ENCODE peak calls at places on chromosomes 4 and X, in seven cellular contexts. One of them, this sample, is unnamed.

GRCh38 chrX:120087289-120088017 is 10.0 kb upstream of the RHOXF2B start:
- ATAC-seq in CD8-positive, alpha-beta T cell: no peak
- ATAC-seq in activated CD8-positive, alpha-beta T cell treated with anti-CD3 and anti-CD28 coated beads for 36 hours: no peak
- ATAC-seq in PC-3: no peak
- ATAC-seq in activated CD8-positive, alpha-beta memory T cell treated with anti-CD3 and anti-CD28 coated beads, Interleukin-2, amount 10 ng/mL, durations not matched to agents 7 days and 5 days: no peak
- ATAC-seq in naive thymus-derived CD4-positive, alpha-beta T cell: no peak
- ATAC-seq in effector memory CD8-positive, alpha-beta T cell: no peak
- ATAC-seq in this sample: no peak

GRCh38 chr4:73692284-73692683 is 48.1 kb upstream of the CXCL8 start:
- ATAC-seq in CD8-positive, alpha-beta T cell: no peak
- ATAC-seq in activated CD8-positive, alpha-beta T cell treated with anti-CD3 and anti-CD28 coated beads for 36 hours: no peak
- ATAC-seq in PC-3: peak
- ATAC-seq in activated CD8-positive, alpha-beta memory T cell treated with anti-CD3 and anti-CD28 coated beads, Interleukin-2, amount 10 ng/mL, durations not matched to agents 7 days and 5 days: no peak
- ATAC-seq in naive thymus-derived CD4-positive, alpha-beta T cell: no peak
- ATAC-seq in effector memory CD8-positive, alpha-beta T cell: no peak
- ATAC-seq in this sample: no peak

GRCh38 chrX:96820935-96821334 is 62.8 kb upstream of the RPA4 start:
- ATAC-seq in CD8-positive, alpha-beta T cell: no peak
- ATAC-seq in activated CD8-positive, alpha-beta T cell treated with anti-CD3 and anti-CD28 coated beads for 36 hours: no peak
- ATAC-seq in PC-3: no peak
- ATAC-seq in activated CD8-positive, alpha-beta memory T cell treated with anti-CD3 and anti-CD28 coated beads, Interleukin-2, amount 10 ng/mL, durations not matched to agents 7 days and 5 days: no peak
- ATAC-seq in naive thymus-derived CD4-positive, alpha-beta T cell: no peak
- ATAC-seq in effector memory CD8-positive, alpha-beta T cell: no peak
- ATAC-seq in this sample: no peak

GRCh38 chr4:133555671-133556070 is 406.6 kb downstream of the PCDH10 start:
- ATAC-seq in CD8-positive, alpha-beta T cell: no peak
- ATAC-seq in activated CD8-positive, alpha-beta T cell treated with anti-CD3 and anti-CD28 coated beads for 36 hours: no peak
- ATAC-seq in PC-3: no peak
- ATAC-seq in activated CD8-positive, alpha-beta memory T cell treated with anti-CD3 and anti-CD28 coated beads, Interleukin-2, amount 10 ng/mL, durations not matched to agents 7 days and 5 days: no peak
- ATAC-seq in naive thymus-derived CD4-positive, alpha-beta T cell: no peak
- ATAC-seq in effector memory CD8-positive, alpha-beta T cell: no peak
- ATAC-seq in this sample: no peak

GRCh38 chr4:40506066-40506465 is 123.6 kb downstream of the RBM47 start:
- ATAC-seq in CD8-positive, alpha-beta T cell: no peak
- ATAC-seq in activated CD8-positive, alpha-beta T cell treated with anti-CD3 and anti-CD28 coated beads for 36 hours: no peak
- ATAC-seq in PC-3: no peak
- ATAC-seq in activated CD8-positive, alpha-beta memory T cell treated with anti-CD3 and anti-CD28 coated beads, Interleukin-2, amount 10 ng/mL, durations not matched to agents 7 days and 5 days: no peak
- ATAC-seq in naive thymus-derived CD4-positive, alpha-beta T cell: no peak
- ATAC-seq in effector memory CD8-positive, alpha-beta T cell: no peak
- ATAC-seq in this sample: no peak

GRCh38 chr4:40227284-40227683 is 30.5 kb downstream of the RHOH start:
- ATAC-seq in CD8-positive, alpha-beta T cell: no peak
- ATAC-seq in activated CD8-positive, alpha-beta T cell treated with anti-CD3 and anti-CD28 coated beads for 36 hours: peak
- ATAC-seq in PC-3: no peak
- ATAC-seq in activated CD8-positive, alpha-beta memory T cell treated with anti-CD3 and anti-CD28 coated beads, Interleukin-2, amount 10 ng/mL, durations not matched to agents 7 days and 5 days: peak
- ATAC-seq in naive thymus-derived CD4-positive, alpha-beta T cell: no peak
- ATAC-seq in effector memory CD8-positive, alpha-beta T cell: no peak
- ATAC-seq in this sample: peak

GRCh38 chr4:138798404-138798803 is 217.2 kb upstream of the NOCT start:
- ATAC-seq in CD8-positive, alpha-beta T cell: no peak
- ATAC-seq in activated CD8-positive, alpha-beta T cell treated with anti-CD3 and anti-CD28 coated beads for 36 hours: no peak
- ATAC-seq in PC-3: no peak
- ATAC-seq in activated CD8-positive, alpha-beta memory T cell treated with anti-CD3 and anti-CD28 coated beads, Interleukin-2, amount 10 ng/mL, durations not matched to agents 7 days and 5 days: no peak
- ATAC-seq in naive thymus-derived CD4-positive, alpha-beta T cell: no peak
- ATAC-seq in effector memory CD8-positive, alpha-beta T cell: no peak
- ATAC-seq in this sample: no peak

GRCh38 chr4:56680266-56680665 is 830 bp downstream of the HOPX start:
- ATAC-seq in CD8-positive, alpha-beta T cell: no peak
- ATAC-seq in activated CD8-positive, alpha-beta T cell treated with anti-CD3 and anti-CD28 coated beads for 36 hours: no peak
- ATAC-seq in PC-3: no peak
- ATAC-seq in activated CD8-positive, alpha-beta memory T cell treated with anti-CD3 and anti-CD28 coated beads, Interleukin-2, amount 10 ng/mL, durations not matched to agents 7 days and 5 days: no peak
- ATAC-seq in naive thymus-derived CD4-positive, alpha-beta T cell: no peak
- ATAC-seq in effector memory CD8-positive, alpha-beta T cell: no peak
- ATAC-seq in this sample: no peak

GRCh38 chrX:40145001-40145631 is 47.4 kb upstream of the BCOR start:
- ATAC-seq in CD8-positive, alpha-beta T cell: no peak
- ATAC-seq in activated CD8-positive, alpha-beta T cell treated with anti-CD3 and anti-CD28 coated beads for 36 hours: no peak
- ATAC-seq in PC-3: peak
- ATAC-seq in activated CD8-positive, alpha-beta memory T cell treated with anti-CD3 and anti-CD28 coated beads, Interleukin-2, amount 10 ng/mL, durations not matched to agents 7 days and 5 days: no peak
- ATAC-seq in naive thymus-derived CD4-positive, alpha-beta T cell: no peak
- ATAC-seq in effector memory CD8-positive, alpha-beta T cell: no peak
- ATAC-seq in this sample: no peak

GRCh38 chr4:119244344-119244743 is 31.8 kb downstream of the USP53 start:
- ATAC-seq in CD8-positive, alpha-beta T cell: no peak
- ATAC-seq in activated CD8-positive, alpha-beta T cell treated with anti-CD3 and anti-CD28 coated beads for 36 hours: no peak
- ATAC-seq in PC-3: no peak
- ATAC-seq in activated CD8-positive, alpha-beta memory T cell treated with anti-CD3 and anti-CD28 coated beads, Interleukin-2, amount 10 ng/mL, durations not matched to agents 7 days and 5 days: no peak
- ATAC-seq in naive thymus-derived CD4-positive, alpha-beta T cell: no peak
- ATAC-seq in effector memory CD8-positive, alpha-beta T cell: no peak
- ATAC-seq in this sample: no peak

GRCh38 chrX:14697453-14697852 is 168.1 kb downstream of the GLRA2 start:
- ATAC-seq in CD8-positive, alpha-beta T cell: no peak
- ATAC-seq in activated CD8-positive, alpha-beta T cell treated with anti-CD3 and anti-CD28 coated beads for 36 hours: peak
- ATAC-seq in PC-3: peak
- ATAC-seq in activated CD8-positive, alpha-beta memory T cell treated with anti-CD3 and anti-CD28 coated beads, Interleukin-2, amount 10 ng/mL, durations not matched to agents 7 days and 5 days: no peak
- ATAC-seq in naive thymus-derived CD4-positive, alpha-beta T cell: no peak
- ATAC-seq in effector memory CD8-positive, alpha-beta T cell: no peak
- ATAC-seq in this sample: no peak

GRCh38 chrX:17547658-17548057 is 172.7 kb downstream of the NHS start:
- ATAC-seq in CD8-positive, alpha-beta T cell: no peak
- ATAC-seq in activated CD8-positive, alpha-beta T cell treated with anti-CD3 and anti-CD28 coated beads for 36 hours: no peak
- ATAC-seq in PC-3: peak
- ATAC-seq in activated CD8-positive, alpha-beta memory T cell treated with anti-CD3 and anti-CD28 coated beads, Interleukin-2, amount 10 ng/mL, durations not matched to agents 7 days and 5 days: no peak
- ATAC-seq in naive thymus-derived CD4-positive, alpha-beta T cell: no peak
- ATAC-seq in effector memory CD8-positive, alpha-beta T cell: no peak
- ATAC-seq in this sample: no peak

GRCh38 chr4:1041147-1041935 is 29.9 kb downstream of the FGFRL1 start:
- ATAC-seq in CD8-positive, alpha-beta T cell: peak
- ATAC-seq in activated CD8-positive, alpha-beta T cell treated with anti-CD3 and anti-CD28 coated beads for 36 hours: no peak
- ATAC-seq in PC-3: no peak
- ATAC-seq in activated CD8-positive, alpha-beta memory T cell treated with anti-CD3 and anti-CD28 coated beads, Interleukin-2, amount 10 ng/mL, durations not matched to agents 7 days and 5 days: no peak
- ATAC-seq in naive thymus-derived CD4-positive, alpha-beta T cell: no peak
- ATAC-seq in effector memory CD8-positive, alpha-beta T cell: no peak
- ATAC-seq in this sample: no peak

GRCh38 chrX:37871626-37872302 is 24.4 kb upstream of the DYNLT3 start:
- ATAC-seq in CD8-positive, alpha-beta T cell: no peak
- ATAC-seq in activated CD8-positive, alpha-beta T cell treated with anti-CD3 and anti-CD28 coated beads for 36 hours: peak
- ATAC-seq in PC-3: peak
- ATAC-seq in activated CD8-positive, alpha-beta memory T cell treated with anti-CD3 and anti-CD28 coated beads, Interleukin-2, amount 10 ng/mL, durations not matched to agents 7 days and 5 days: peak
- ATAC-seq in naive thymus-derived CD4-positive, alpha-beta T cell: peak
- ATAC-seq in effector memory CD8-positive, alpha-beta T cell: no peak
- ATAC-seq in this sample: no peak

GRCh38 chr4:124936427-124936826 is 223.9 kb upstream of the ANKRD50 start:
- ATAC-seq in CD8-positive, alpha-beta T cell: no peak
- ATAC-seq in activated CD8-positive, alpha-beta T cell treated with anti-CD3 and anti-CD28 coated beads for 36 hours: no peak
- ATAC-seq in PC-3: no peak
- ATAC-seq in activated CD8-positive, alpha-beta memory T cell treated with anti-CD3 and anti-CD28 coated beads, Interleukin-2, amount 10 ng/mL, durations not matched to agents 7 days and 5 days: no peak
- ATAC-seq in naive thymus-derived CD4-positive, alpha-beta T cell: no peak
- ATAC-seq in effector memory CD8-positive, alpha-beta T cell: no peak
- ATAC-seq in this sample: peak

GRCh38 chr4:8675906-8676305 is 83.3 kb downstream of the CPZ start:
- ATAC-seq in CD8-positive, alpha-beta T cell: no peak
- ATAC-seq in activated CD8-positive, alpha-beta T cell treated with anti-CD3 and anti-CD28 coated beads for 36 hours: no peak
- ATAC-seq in PC-3: no peak
- ATAC-seq in activated CD8-positive, alpha-beta memory T cell treated with anti-CD3 and anti-CD28 coated beads, Interleukin-2, amount 10 ng/mL, durations not matched to agents 7 days and 5 days: no peak
- ATAC-seq in naive thymus-derived CD4-positive, alpha-beta T cell: no peak
- ATAC-seq in effector memory CD8-positive, alpha-beta T cell: no peak
- ATAC-seq in this sample: no peak

GRCh38 chrX:19602866-19603620 is 87.7 kb upstream of the MAP3K15 start:
- ATAC-seq in CD8-positive, alpha-beta T cell: no peak
- ATAC-seq in activated CD8-positive, alpha-beta T cell treated with anti-CD3 and anti-CD28 coated beads for 36 hours: no peak
- ATAC-seq in PC-3: peak
- ATAC-seq in activated CD8-positive, alpha-beta memory T cell treated with anti-CD3 and anti-CD28 coated beads, Interleukin-2, amount 10 ng/mL, durations not matched to agents 7 days and 5 days: no peak
- ATAC-seq in naive thymus-derived CD4-positive, alpha-beta T cell: no peak
- ATAC-seq in effector memory CD8-positive, alpha-beta T cell: no peak
- ATAC-seq in this sample: no peak

GRCh38 chrX:71809886-71810285 is 46.7 kb downstream of the CXorf49B start:
- ATAC-seq in CD8-positive, alpha-beta T cell: no peak
- ATAC-seq in activated CD8-positive, alpha-beta T cell treated with anti-CD3 and anti-CD28 coated beads for 36 hours: no peak
- ATAC-seq in PC-3: peak
- ATAC-seq in activated CD8-positive, alpha-beta memory T cell treated with anti-CD3 and anti-CD28 coated beads, Interleukin-2, amount 10 ng/mL, durations not matched to agents 7 days and 5 days: no peak
- ATAC-seq in naive thymus-derived CD4-positive, alpha-beta T cell: no peak
- ATAC-seq in effector memory CD8-positive, alpha-beta T cell: no peak
- ATAC-seq in this sample: no peak

GRCh38 chrX:19678941-19679340 is 163.6 kb upstream of the MAP3K15 start:
- ATAC-seq in CD8-positive, alpha-beta T cell: no peak
- ATAC-seq in activated CD8-positive, alpha-beta T cell treated with anti-CD3 and anti-CD28 coated beads for 36 hours: peak
- ATAC-seq in PC-3: peak
- ATAC-seq in activated CD8-positive, alpha-beta memory T cell treated with anti-CD3 and anti-CD28 coated beads, Interleukin-2, amount 10 ng/mL, durations not matched to agents 7 days and 5 days: peak
- ATAC-seq in naive thymus-derived CD4-positive, alpha-beta T cell: peak
- ATAC-seq in effector memory CD8-positive, alpha-beta T cell: peak
- ATAC-seq in this sample: no peak

GRCh38 chr4:45283352-45283751 is 557.0 kb upstream of the GNPDA2 start:
- ATAC-seq in CD8-positive, alpha-beta T cell: no peak
- ATAC-seq in activated CD8-positive, alpha-beta T cell treated with anti-CD3 and anti-CD28 coated beads for 36 hours: no peak
- ATAC-seq in PC-3: no peak
- ATAC-seq in activated CD8-positive, alpha-beta memory T cell treated with anti-CD3 and anti-CD28 coated beads, Interleukin-2, amount 10 ng/mL, durations not matched to agents 7 days and 5 days: no peak
- ATAC-seq in naive thymus-derived CD4-positive, alpha-beta T cell: no peak
- ATAC-seq in effector memory CD8-positive, alpha-beta T cell: no peak
- ATAC-seq in this sample: no peak

GRCh38 chrX:72029473-72030411 is 102.0 kb downstream of the RTL5 start:
- ATAC-seq in CD8-positive, alpha-beta T cell: no peak
- ATAC-seq in activated CD8-positive, alpha-beta T cell treated with anti-CD3 and anti-CD28 coated beads for 36 hours: no peak
- ATAC-seq in PC-3: peak
- ATAC-seq in activated CD8-positive, alpha-beta memory T cell treated with anti-CD3 and anti-CD28 coated beads, Interleukin-2, amount 10 ng/mL, durations not matched to agents 7 days and 5 days: no peak
- ATAC-seq in naive thymus-derived CD4-positive, alpha-beta T cell: no peak
- ATAC-seq in effector memory CD8-positive, alpha-beta T cell: no peak
- ATAC-seq in this sample: no peak

GRCh38 chr4:165765053-165765452 is 108.0 kb upstream of the TLL1 start:
- ATAC-seq in CD8-positive, alpha-beta T cell: no peak
- ATAC-seq in activated CD8-positive, alpha-beta T cell treated with anti-CD3 and anti-CD28 coated beads for 36 hours: no peak
- ATAC-seq in PC-3: peak
- ATAC-seq in activated CD8-positive, alpha-beta memory T cell treated with anti-CD3 and anti-CD28 coated beads, Interleukin-2, amount 10 ng/mL, durations not matched to agents 7 days and 5 days: no peak
- ATAC-seq in naive thymus-derived CD4-positive, alpha-beta T cell: no peak
- ATAC-seq in effector memory CD8-positive, alpha-beta T cell: no peak
- ATAC-seq in this sample: no peak

GRCh38 chr4:187883049-187883448 is 112.5 kb upstream of the ZFP42 start:
- ATAC-seq in CD8-positive, alpha-beta T cell: no peak
- ATAC-seq in activated CD8-positive, alpha-beta T cell treated with anti-CD3 and anti-CD28 coated beads for 36 hours: no peak
- ATAC-seq in PC-3: no peak
- ATAC-seq in activated CD8-positive, alpha-beta memory T cell treated with anti-CD3 and anti-CD28 coated beads, Interleukin-2, amount 10 ng/mL, durations not matched to agents 7 days and 5 days: no peak
- ATAC-seq in naive thymus-derived CD4-positive, alpha-beta T cell: no peak
- ATAC-seq in effector memory CD8-positive, alpha-beta T cell: no peak
- ATAC-seq in this sample: no peak

GRCh38 chr4:160213377-160213776 is 1110.5 kb downstream of the RAPGEF2 start:
- ATAC-seq in CD8-positive, alpha-beta T cell: no peak
- ATAC-seq in activated CD8-positive, alpha-beta T cell treated with anti-CD3 and anti-CD28 coated beads for 36 hours: no peak
- ATAC-seq in PC-3: no peak
- ATAC-seq in activated CD8-positive, alpha-beta memory T cell treated with anti-CD3 and anti-CD28 coated beads, Interleukin-2, amount 10 ng/mL, durations not matched to agents 7 days and 5 days: no peak
- ATAC-seq in naive thymus-derived CD4-positive, alpha-beta T cell: no peak
- ATAC-seq in effector memory CD8-positive, alpha-beta T cell: no peak
- ATAC-seq in this sample: no peak

GRCh38 chr4:100935090-100935489 is 412.2 kb downstream of the PPP3CA start:
- ATAC-seq in CD8-positive, alpha-beta T cell: no peak
- ATAC-seq in activated CD8-positive, alpha-beta T cell treated with anti-CD3 and anti-CD28 coated beads for 36 hours: no peak
- ATAC-seq in PC-3: peak
- ATAC-seq in activated CD8-positive, alpha-beta memory T cell treated with anti-CD3 and anti-CD28 coated beads, Interleukin-2, amount 10 ng/mL, durations not matched to agents 7 days and 5 days: no peak
- ATAC-seq in naive thymus-derived CD4-positive, alpha-beta T cell: no peak
- ATAC-seq in effector memory CD8-positive, alpha-beta T cell: peak
- ATAC-seq in this sample: peak